ENCODE peak calls at places on chromosome 2, in nine cellular contexts. R, Y, U, E, G, H, F, X and J are unnamed samples.

GRCh38 chr2:181876614-181877063 is 14.9 kb upstream of the ITPRID2 start:
- DNase-seq in R (peak), Y (peak), U (no peak), E (no peak), G (peak), H (peak), F (no peak), X (no peak), J (peak)

GRCh38 chr2:53095227-53095626 is 672.4 kb upstream of the CHAC2 start:
- DNase-seq in R (no peak), Y (no peak), U (no peak), E (no peak), G (no peak), H (no peak), F (no peak), X (no peak), J (no peak)

GRCh38 chr2:52918551-52918950 is 849.1 kb upstream of the CHAC2 start:
- DNase-seq in R (no peak), Y (peak), U (no peak), E (no peak), G (no peak), H (peak), F (no peak), X (no peak), J (peak)

GRCh38 chr2:32289165-32290054 is 11.7 kb downstream of the YIPF4 start:
- DNase-seq in R (no peak), Y (peak), U (no peak), E (no peak), G (no peak), H (no peak), F (no peak), X (no peak), J (peak)

GRCh38 chr2:43305006-43305405 is 78.6 kb upstream of the ZFP36L2 start:
- DNase-seq in R (no peak), Y (no peak), U (no peak), E (no peak), G (no peak), H (no peak), F (no peak), X (no peak), J (peak)

GRCh38 chr2:165435611-165436010 is 33.9 kb upstream of the CSRNP3 start:
- DNase-seq in R (no peak), Y (no peak), U (no peak), E (no peak), G (peak), H (no peak), F (no peak), X (no peak), J (no peak)

GRCh38 chr2:218780851-218781690 is 876 bp upstream of the CYP27A1 start:
- DNase-seq in R (no peak), Y (no peak), U (no peak), E (no peak), G (peak), H (no peak), F (no peak), X (no peak), J (no peak)

GRCh38 chr2:20796374-20796791 is 26.5 kb downstream of the LDAH start:
- DNase-seq in R (no peak), Y (peak), U (no peak), E (no peak), G (peak), H (peak), F (no peak), X (peak), J (peak)

GRCh38 chr2:41326801-41327200 is 721.0 kb upstream of the PKDCC start:
- DNase-seq in R (peak), Y (no peak), U (no peak), E (no peak), G (no peak), H (no peak), F (no peak), X (no peak), J (no peak)

GRCh38 chr2:36525245-36525644 is 72.7 kb downstream of the FEZ2 start:
- DNase-seq in R (no peak), Y (no peak), U (no peak), E (no peak), G (no peak), H (no peak), F (no peak), X (no peak), J (no peak)

GRCh38 chr2:196702641-196703040 is 63.1 kb downstream of the CCDC150 start:
- DNase-seq in R (no peak), Y (peak), U (no peak), E (no peak), G (no peak), H (no peak), F (no peak), X (no peak), J (no peak)

GRCh38 chr2:106996136-106996769 is 110.3 kb upstream of the ST6GAL2 start:
- DNase-seq in R (no peak), Y (no peak), U (no peak), E (no peak), G (no peak), H (no peak), F (no peak), X (no peak), J (no peak)

GRCh38 chr2:55760125-55760524 is 66.5 kb upstream of the PNPT1 start:
- DNase-seq in R (no peak), Y (no peak), U (no peak), E (no peak), G (no peak), H (no peak), F (no peak), X (no peak), J (no peak)

GRCh38 chr2:119005565-119005964 is 63.6 kb downstream of the MARCO start:
- DNase-seq in R (no peak), Y (no peak), U (no peak), E (no peak), G (no peak), H (no peak), F (no peak), X (no peak), J (no peak)

GRCh38 chr2:131542438-131543384 is 15.0 kb downstream of the CCDC74A start:
- DNase-seq in R (no peak), Y (no peak), U (no peak), E (no peak), G (no peak), H (no peak), F (no peak), X (no peak), J (no peak)

GRCh38 chr2:199199797-199200196 is 257.9 kb downstream of the SATB2 start:
- DNase-seq in R (no peak), Y (no peak), U (no peak), E (no peak), G (no peak), H (no peak), F (no peak), X (no peak), J (no peak)

GRCh38 chr2:97732436-97733340 is 19.3 kb downstream of the ZAP70 start:
- DNase-seq in R (no peak), Y (no peak), U (no peak), E (no peak), G (no peak), H (no peak), F (no peak), X (no peak), J (no peak)

GRCh38 chr2:70551156-70551555 is 2.5 kb downstream of the TGFA start:
- DNase-seq in R (no peak), Y (no peak), U (no peak), E (no peak), G (no peak), H (no peak), F (no peak), X (no peak), J (no peak)

GRCh38 chr2:39719317-39719716 is 53.6 kb downstream of the TMEM178A start:
- DNase-seq in R (peak), Y (no peak), U (no peak), E (no peak), G (no peak), H (no peak), F (no peak), X (no peak), J (no peak)

GRCh38 chr2:158045362-158045761 is 56.3 kb upstream of the UPP2 start:
- DNase-seq in R (no peak), Y (no peak), U (no peak), E (no peak), G (peak), H (no peak), F (no peak), X (peak), J (no peak)

GRCh38 chr2:219656523-219656922 is 29.1 kb downstream of the SLC4A3 start:
- DNase-seq in R (no peak), Y (peak), U (no peak), E (no peak), G (no peak), H (no peak), F (no peak), X (no peak), J (peak)

GRCh38 chr2:151302879-151303278 is 13.4 kb upstream of the NMI start:
- DNase-seq in R (no peak), Y (peak), U (no peak), E (no peak), G (no peak), H (peak), F (no peak), X (no peak), J (peak)

GRCh38 chr2:51866361-51866760 is 834.4 kb upstream of the NRXN1 start:
- DNase-seq in R (no peak), Y (peak), U (no peak), E (no peak), G (no peak), H (no peak), F (no peak), X (no peak), J (no peak)

GRCh38 chr2:98519851-98520250 is 75.2 kb downstream of the INPP4A start:
- DNase-seq in R (peak), Y (no peak), U (no peak), E (peak), G (no peak), H (no peak), F (no peak), X (no peak), J (no peak)

GRCh38 chr2:1936411-1936980 is 192.2 kb upstream of the PXDN start:
- DNase-seq in R (no peak), Y (no peak), U (no peak), E (peak), G (no peak), H (peak), F (no peak), X (no peak), J (no peak)

GRCh38 chr2:203455209-203455608 is 79.9 kb downstream of the RAPH1 start:
- DNase-seq in R (no peak), Y (no peak), U (no peak), E (no peak), G (no peak), H (no peak), F (no peak), X (no peak), J (no peak)

GRCh38 chr2:37855283-37856041 is 69.6 kb upstream of the RMDN2 start:
- DNase-seq in R (peak), Y (no peak), U (no peak), E (no peak), G (no peak), H (no peak), F (no peak), X (no peak), J (no peak)

GRCh38 chr2:116842164-116842563 is 972.3 kb upstream of the DDX18 start:
- DNase-seq in R (no peak), Y (no peak), U (no peak), E (no peak), G (no peak), H (no peak), F (no peak), X (no peak), J (no peak)

GRCh38 chr2:25808006-25808383 is 70.3 kb downstream of the ASXL2 start:
- DNase-seq in R (no peak), Y (peak), U (no peak), E (no peak), G (no peak), H (no peak), F (no peak), X (no peak), J (peak)

GRCh38 chr2:174025271-174026121 is 60.3 kb upstream of the SP3 start:
- DNase-seq in R (peak), Y (no peak), U (no peak), E (no peak), G (no peak), H (peak), F (no peak), X (no peak), J (peak)

GRCh38 chr2:207223051-207223450 is 57.3 kb upstream of the KLF7 start:
- DNase-seq in R (no peak), Y (peak), U (no peak), E (no peak), G (no peak), H (peak), F (no peak), X (peak), J (peak)

DNA sequence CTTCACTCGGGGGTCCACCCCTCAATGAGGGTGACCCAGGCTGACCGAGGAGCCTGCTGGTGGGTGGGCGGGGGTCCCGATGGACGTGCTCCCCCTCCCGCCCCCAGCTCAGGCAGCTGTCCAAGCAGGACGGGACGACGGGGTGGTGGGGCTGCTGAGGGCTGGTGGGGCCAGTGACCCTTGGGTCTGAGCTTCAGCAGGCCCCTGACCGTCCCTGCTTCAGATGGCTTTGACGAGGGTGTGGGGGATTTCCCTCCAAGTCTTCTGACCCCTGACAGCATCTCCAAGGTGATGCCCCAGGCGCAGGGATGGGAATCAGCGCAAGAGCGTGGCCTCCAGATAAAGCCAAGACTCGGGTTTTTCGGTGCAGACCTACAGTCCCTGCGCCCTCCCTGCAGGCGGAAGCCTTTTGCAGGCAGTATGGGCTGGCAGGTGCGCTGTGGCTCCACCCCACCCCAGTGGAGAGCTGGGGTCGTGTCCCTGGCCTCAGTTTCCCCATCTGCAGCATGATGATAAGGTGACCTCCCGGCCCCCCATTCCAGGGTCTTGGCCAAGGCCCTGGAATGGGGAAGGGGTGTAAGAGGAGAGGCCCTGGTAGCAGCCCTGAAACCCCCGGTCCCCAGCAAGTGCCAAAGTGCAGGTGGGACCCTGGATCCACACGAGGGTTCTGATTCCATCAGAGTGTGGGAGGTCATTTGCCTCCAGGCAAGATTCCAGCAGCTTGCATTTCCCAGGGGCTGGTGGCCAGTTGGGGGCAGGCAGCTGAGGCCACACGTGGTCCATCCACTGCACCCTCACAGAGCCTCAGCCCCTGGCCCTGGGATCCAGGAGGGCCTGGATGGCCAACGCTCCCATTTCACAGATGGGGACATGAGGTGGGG is 8.7 kb downstream of the CROCC2 start:
- DNase-seq in R (no peak), Y (no peak), U (no peak), E (no peak), G (no peak), H (no peak), F (no peak), X (no peak), J (no peak)
- TF ChIP-seq CTCF in R (no peak), Y (no peak), U (no peak), E (no peak), G (no peak), H (no peak), F (peak), X (no peak), J (no peak)

GRCh38 chr2:47048801-47049480 is 106.2 kb downstream of the STPG4 start:
- DNase-seq in R (no peak), Y (no peak), U (no peak), E (no peak), G (no peak), H (no peak), F (no peak), X (no peak), J (no peak)
- TF ChIP-seq CTCF in R (no peak), Y (no peak), U (no peak), E (no peak), G (no peak), H (no peak), F (no peak), X (no peak), J (peak)

GRCh38 chr2:177646241-177646640 is 253.7 kb downstream of the AGPS start:
- DNase-seq in R (no peak), Y (no peak), U (no peak), E (no peak), G (no peak), H (no peak), F (no peak), X (no peak), J (no peak)

GRCh38 chr2:177641321-177641720 is 248.7 kb downstream of the AGPS start:
- DNase-seq in R (no peak), Y (no peak), U (no peak), E (no peak), G (no peak), H (no peak), F (no peak), X (no peak), J (no peak)

GRCh38 chr2:177645241-177645640 is 252.7 kb downstream of the AGPS start:
- DNase-seq in R (no peak), Y (no peak), U (no peak), E (no peak), G (no peak), H (no peak), F (no peak), X (no peak), J (no peak)

GRCh38 chr2:177646791-177647190 is 254.2 kb downstream of the AGPS start:
- DNase-seq in R (no peak), Y (no peak), U (no peak), E (no peak), G (no peak), H (no peak), F (no peak), X (no peak), J (no peak)

GRCh38 chr2:177644838-177645237 is 252.3 kb downstream of the AGPS start:
- DNase-seq in R (no peak), Y (no peak), U (no peak), E (no peak), G (no peak), H (no peak), F (no peak), X (no peak), J (no peak)
- TF ChIP-seq CTCF in R (no peak), Y (no peak), U (no peak), E (no peak), G (no peak), H (no peak), F (no peak), X (no peak), J (no peak)

DNA sequence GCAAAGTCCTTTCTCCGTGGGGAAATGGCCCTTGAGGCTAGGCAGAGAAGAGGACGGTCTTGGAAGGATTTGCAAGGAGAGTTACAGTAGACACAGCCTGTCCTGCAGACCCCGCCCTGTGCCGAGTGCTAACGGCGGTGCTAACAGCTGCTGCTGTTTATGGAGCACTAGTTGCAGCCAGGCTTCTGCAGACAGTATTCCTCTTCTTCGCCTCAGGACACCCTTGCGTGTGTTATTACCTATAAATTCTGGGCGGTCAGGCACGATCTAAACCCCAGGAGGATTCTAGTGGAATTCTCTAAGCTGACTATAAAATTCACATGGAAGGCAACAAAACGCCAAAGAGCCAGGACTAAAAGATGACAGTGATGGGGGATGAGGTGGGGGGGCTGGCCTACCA is 139.8 kb downstream of the GLI2 start:
- DNase-seq in R (no peak), Y (no peak), U (no peak), E (no peak), G (no peak), H (no peak), F (no peak), X (no peak), J (peak)
- TF ChIP-seq CTCF in R (no peak), Y (no peak), U (no peak), E (no peak), G (no peak), H (no peak), F (no peak), X (no peak), J (no peak)

GRCh38 chr2:84741182-84741822 is 139.6 kb downstream of the TRABD2A start:
- DNase-seq in R (no peak), Y (peak), U (peak), E (no peak), G (peak), H (peak), F (peak), X (peak), J (peak)
- TF ChIP-seq CTCF in R (no peak), Y (peak), U (peak), E (no peak), G (peak), H (peak), F (peak), X (peak), J (peak)

GRCh38 chr2:145916799-145917198 is 1396.9 kb upstream of the ZEB2 start:
- DNase-seq in R (no peak), Y (no peak), U (no peak), E (no peak), G (no peak), H (no peak), F (no peak), X (no peak), J (no peak)

GRCh38 chr2:145918951-145919350 is 1399.0 kb upstream of the ZEB2 start:
- DNase-seq in R (no peak), Y (no peak), U (no peak), E (no peak), G (no peak), H (no peak), F (no peak), X (no peak), J (no peak)

GRCh38 chr2:145914716-145915115 is 1394.8 kb upstream of the ZEB2 start:
- DNase-seq in R (no peak), Y (no peak), U (no peak), E (no peak), G (no peak), H (no peak), F (no peak), X (no peak), J (no peak)

GRCh38 chr2:145919507-145919906 is 1399.6 kb upstream of the ZEB2 start:
- DNase-seq in R (no peak), Y (no peak), U (no peak), E (no peak), G (no peak), H (no peak), F (no peak), X (no peak), J (no peak)
- TF ChIP-seq CTCF in R (no peak), Y (peak), U (no peak), E (no peak), G (no peak), H (no peak), F (no peak), X (no peak), J (peak)

GRCh38 chr2:213246665-213247281 is 37.5 kb upstream of the SPAG16 start:
- DNase-seq in R (peak), Y (peak), U (peak), E (no peak), G (peak), H (no peak), F (no peak), X (peak), J (peak)
- TF ChIP-seq CTCF in R (peak), Y (peak), U (peak), E (peak), G (peak), H (peak), F (peak), X (peak), J (peak)

DNA sequence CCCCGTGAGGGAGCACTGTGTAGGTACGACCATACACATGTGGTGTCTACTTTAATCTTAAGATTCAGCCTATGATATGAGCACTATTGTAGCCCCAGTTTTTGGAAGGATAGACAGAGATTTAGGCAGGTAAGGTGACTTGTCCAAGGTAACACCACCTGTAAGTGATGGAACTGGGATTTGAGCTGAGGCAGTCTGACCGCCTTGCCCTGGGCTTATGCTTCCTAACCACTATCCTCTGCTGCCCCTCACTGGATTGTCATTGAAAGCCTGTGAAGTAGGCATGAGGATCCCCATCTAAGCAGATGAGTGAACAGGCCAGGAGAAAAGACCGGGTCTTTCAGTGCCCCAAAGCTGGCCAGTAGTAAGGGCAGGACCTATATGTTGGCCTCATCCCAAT is 343.8 kb downstream of the CYRIA start:
- DNase-seq in R (no peak), Y (no peak), U (no peak), E (no peak), G (peak), H (no peak), F (no peak), X (no peak), J (no peak)
- TF ChIP-seq CTCF in R (no peak), Y (no peak), U (no peak), E (no peak), G (no peak), H (no peak), F (no peak), X (no peak), J (no peak)